ENCODE peak calls at places on chromosomes 6 and 20, in seven cellular contexts. W, B, V, D, I, C and K are unnamed samples.

GRCh38 chr20:18030020-18030419 is 27.7 kb downstream of the OVOL2 start:
- DNase-seq in C (no peak), I (no peak), V (no peak), D (no peak), W (no peak), B (no peak), K (no peak)

GRCh38 chr6:96911171-96911570 is 13.4 kb upstream of the KLHL32 start:
- DNase-seq in W (no peak), V (no peak), C (no peak), B (no peak), D (no peak), I (no peak), K (no peak)

GRCh38 chr6:4059115-4059777 is 19.7 kb downstream of the FAM217A start:
- DNase-seq in D (no peak), B (no peak), C (peak; percentile 32), W (no peak), V (no peak), I (peak; percentile 93), K (no peak)

GRCh38 chr6:144899161-144899560 is 614.0 kb downstream of the UTRN start:
- DNase-seq in B (no peak), W (no peak), C (no peak), V (no peak), I (peak; percentile 72), D (no peak), K (no peak)

GRCh38 chr6:76230711-76231110 is 158.2 kb upstream of the IMPG1 start:
- DNase-seq in I (no peak), D (peak; percentile 28), W (no peak), C (no peak), V (no peak), B (no peak), K (no peak)

GRCh38 chr20:1456300-1456699 is 10.3 kb downstream of the NSFL1C start:
- DNase-seq in D (no peak), V (no peak), I (peak; percentile 66), W (no peak), B (no peak), C (no peak), K (no peak)

GRCh38 chr6:13813621-13814175 is 659 bp downstream of the MCUR1 start:
- DNase-seq in B (no peak), C (peak; percentile 2), D (peak; percentile 71), V (peak; percentile 80), W (peak; percentile 63), I (peak; percentile 81), K (peak; percentile 29)

GRCh38 chr20:10651227-10651990 is 22.4 kb downstream of the JAG1 start:
- DNase-seq in C (no peak), I (peak; percentile 54), D (no peak), B (no peak), V (no peak), W (no peak), K (no peak)

GRCh38 chr20:36105731-36106226 is 48.8 kb upstream of the EPB41L1 start:
- DNase-seq in W (no peak), V (no peak), B (no peak), C (no peak), I (no peak), D (peak; percentile 95), K (no peak)

GRCh38 chr20:19936801-19937583 is 80.2 kb upstream of the NAA20 start:
- DNase-seq in B (no peak), W (no peak), C (no peak), I (no peak), V (peak; percentile 64), D (no peak), K (no peak)

GRCh38 chr6:149031545-149032317 is 284.9 kb downstream of the UST start:
- DNase-seq in C (no peak), W (no peak), B (no peak), V (no peak), I (peak; percentile 98), D (no peak), K (no peak)

GRCh38 chr6:145813285-145814034 is 1.1 kb downstream of the FBXO30 start:
- DNase-seq in V (no peak), I (peak; percentile 70), W (no peak), B (no peak), C (no peak), D (no peak), K (no peak)

GRCh38 chr20:63148696-63149095 is 67.2 kb downstream of the YTHDF1 start:
- DNase-seq in I (no peak), D (no peak), V (no peak), C (no peak), W (no peak), B (no peak), K (no peak)

GRCh38 chr6:21176197-21176596 is 417.4 kb upstream of the SOX4 start:
- DNase-seq in W (no peak), V (no peak), C (no peak), I (no peak), B (no peak), D (no peak), K (no peak)

GRCh38 chr20:45946149-45946970 is 11.9 kb downstream of the PCIF1 start:
- DNase-seq in V (no peak), C (peak; percentile 44), B (no peak), D (peak; percentile 90), I (peak; percentile 88), W (no peak), K (no peak)

GRCh38 chr20:60851826-60852704 is 400.0 kb upstream of the CDH4 start:
- DNase-seq in D (peak; percentile 22), V (peak; percentile 60), W (peak; percentile 42), B (no peak), C (no peak), I (no peak), K (peak; percentile 23)

GRCh38 chr6:111817451-111818146 is 55.7 kb downstream of the FYN start:
- DNase-seq in V (no peak), C (no peak), I (peak; percentile 42), W (no peak), B (no peak), D (no peak), K (peak; percentile 88)

GRCh38 chr20:31845300-31845863 is at the start of gene FOXS1:
- DNase-seq in C (no peak), I (no peak), D (no peak), B (no peak), V (no peak), W (peak; percentile 37), K (no peak)

GRCh38 chr6:13733178-13733851 is 21.7 kb upstream of the RANBP9 start:
- DNase-seq in D (peak; percentile 50), W (no peak), B (no peak), V (no peak), C (no peak), I (peak; percentile 86), K (no peak)

GRCh38 chr6:64254558-64254957 is 619.0 kb downstream of the PHF3 start:
- DNase-seq in B (no peak), I (no peak), D (no peak), V (no peak), W (no peak), C (no peak), K (no peak)

GRCh38 chr20:10090588-10091166 is 55.9 kb downstream of the ANKEF1 start:
- DNase-seq in B (peak; percentile 30), I (peak; percentile 56), C (peak; percentile 4), D (peak; percentile 84), W (peak; percentile 23), V (peak; percentile 42), K (peak; percentile 37)

GRCh38 chr6:115783402-115784061 is 277.2 kb downstream of the FRK start:
- DNase-seq in C (no peak), B (no peak), D (peak; percentile 16), W (no peak), I (peak; percentile 24), V (no peak), K (no peak)

GRCh38 chr6:1940381-1940780 is 305.0 kb downstream of the GMDS start:
- DNase-seq in B (peak; percentile 48), D (no peak), C (no peak), V (no peak), I (no peak), W (no peak), K (no peak)

GRCh38 chr6:6696867-6697531 is 108.5 kb downstream of the LY86 start:
- DNase-seq in W (peak; percentile 75), B (peak; percentile 55), D (peak; percentile 48), C (no peak), I (peak; percentile 61), V (peak; percentile 85), K (no peak)

GRCh38 chr6:88872962-88873361 is 90.5 kb downstream of the RNGTT start:
- DNase-seq in I (no peak), D (no peak), V (no peak), C (no peak), W (no peak), B (no peak), K (no peak)

GRCh38 chr6:112956696-112957525 is 609.8 kb downstream of the RFPL4B start:
- DNase-seq in W (no peak), D (no peak), I (peak; percentile 42), C (no peak), B (no peak), V (no peak), K (no peak)

GRCh38 chr6:70638468-70638867 is 29.2 kb upstream of the SMAP1 start:
- DNase-seq in W (no peak), I (no peak), V (no peak), C (no peak), D (no peak), B (no peak), K (no peak)

GRCh38 chr20:41617059-41617921 is 887 bp downstream of the CHD6 start:
- DNase-seq in D (peak; percentile 27), B (peak; percentile 47), I (peak; percentile 47), W (no peak), V (peak; percentile 43), C (peak; percentile 48), K (peak; percentile 16)

GRCh38 chr6:27901801-27902200 is 10.4 kb downstream of the OR2B2 start:
- DNase-seq in I (no peak), V (no peak), D (no peak), B (no peak), W (no peak), C (no peak), K (no peak)

GRCh38 chr20:34715384-34715783 is 11.2 kb downstream of the TP53INP2 start:
- DNase-seq in V (no peak), I (peak; percentile 38), B (no peak), C (no peak), D (no peak), W (no peak), K (no peak)

GRCh38 chr6:142474446-142475289 is 172.9 kb downstream of the ADGRG6 start:
- DNase-seq in D (peak; percentile 19), B (peak; percentile 26), V (peak; percentile 78), I (peak; percentile 77), W (peak; percentile 18), C (no peak), K (peak; percentile 20)

GRCh38 chr6:12709556-12709955 is 7.0 kb upstream of the PHACTR1 start:
- DNase-seq in V (no peak), W (no peak), C (no peak), B (no peak), I (peak; percentile 31), D (no peak), K (no peak)

GRCh38 chr6:80725156-80725930 is 618.9 kb downstream of the BCKDHB start:
- DNase-seq in W (no peak), B (no peak), C (no peak), I (peak; percentile 31), V (no peak), D (no peak), K (no peak)

GRCh38 chr20:32988008-32988407 is 16.2 kb downstream of the SUN5 start:
- DNase-seq in V (no peak), D (no peak), I (no peak), W (no peak), B (no peak), C (no peak), K (no peak)

GRCh38 chr6:104187616-104188015 is 672.1 kb downstream of the HACE1 start:
- DNase-seq in V (no peak), B (no peak), W (no peak), C (no peak), D (no peak), I (no peak), K (no peak)

GRCh38 chr20:33280000-33280680 is 2.9 kb upstream of the BPIFB1 start:
- DNase-seq in D (no peak), I (no peak), V (no peak), B (no peak), W (no peak), C (no peak), K (no peak)

GRCh38 chr6:28863607-28864320 is 60.0 kb downstream of the TRIM27 start:
- DNase-seq in B (peak; percentile 69), D (peak; percentile 76), W (peak; percentile 85), C (peak; percentile 83), I (peak; percentile 86), V (peak; percentile 68), K (peak; percentile 85)

GRCh38 chr20:22586645-22587310 is 2.4 kb upstream of the FOXA2 start:
- DNase-seq in B (peak; percentile 74), I (no peak), W (no peak), V (peak; percentile 76), D (peak; percentile 79), C (no peak), K (no peak)